ENCODE peak calls at places on chromosomes 16 and 17, in ten cellular contexts. V is SK-N-SH, G is hepatocyte, O is BJ, I is suprapubic skin, R is left ventricle myocardium inferior, L is sigmoid colon, W is heart right ventricle, U is neural progenitor cell, P is tibial nerve. D is an unnamed sample. For H3K27me3, the result is how much of the 10 kb centered on the place peaks cover.

GRCh38 chr16:58280846-58281301 is 14.0 kb downstream of the PRSS54 start:
- DNase-seq in V (no peak), G (no peak), O (no peak), I (no peak), R (no peak), L (no peak), W (no peak), U (no peak), P (no peak), D (no peak)

GRCh38 chr17:21679256-21680146 is 12.8 kb upstream of the KCNJ18 start:
- DNase-seq in V (no peak), G (no peak), O (no peak), I (peak), R (no peak), L (peak), W (no peak), U (no peak), P (no peak), D (no peak)

GRCh38 chr17:10186771-10187425 is 11.5 kb downstream of the GAS7 start:
- DNase-seq in V (no peak), G (no peak), O (no peak), I (no peak), R (no peak), L (no peak), W (no peak), U (no peak), P (no peak), D (no peak)

GRCh38 chr16:15961060-15961511 is 11.7 kb downstream of the ABCC1 start:
- DNase-seq in V (no peak), G (no peak), O (no peak), I (no peak), R (no peak), L (no peak), W (no peak), U (no peak), P (no peak), D (no peak)

GRCh38 chr17:29617125-29617480 is 5.6 kb downstream of the CORO6 start:
- DNase-seq in V (peak), G (peak), O (no peak), I (peak), R (peak), L (peak), W (peak), U (peak), P (peak), D (no peak)

GRCh38 chr16:89350701-89351380 is 133.3 kb downstream of the ZNF778 start:
- DNase-seq in V (no peak), G (no peak), O (no peak), I (no peak), R (no peak), L (no peak), W (no peak), U (no peak), P (no peak), D (peak)

GRCh38 chr16:49458221-49458620 is 84.6 kb downstream of the C16orf78 start:
- DNase-seq in V (no peak), G (no peak), O (no peak), I (peak), R (no peak), L (peak), W (no peak), U (no peak), P (no peak), D (no peak)

GRCh38 chr16:59859606-59860402 is 1125.7 kb upstream of the GOT2 start:
- DNase-seq in V (no peak), G (no peak), O (peak), I (no peak), R (no peak), L (no peak), W (no peak), U (no peak), P (no peak), D (no peak)

GRCh38 chr16:383326-384020 is 1.7 kb upstream of the PGAP6 start:
- DNase-seq in V (no peak), G (peak), O (no peak), I (peak), R (no peak), L (no peak), W (peak), U (peak), P (no peak), D (peak)

GRCh38 chr17:81183807-81184206 is 17.8 kb upstream of the AATK start:
- DNase-seq in V (no peak), G (no peak), O (no peak), I (no peak), R (no peak), L (no peak), W (no peak), U (no peak), P (no peak), D (no peak)

GRCh38 chr17:74210191-74211140 is 2.9 kb upstream of the TTYH2 start:
- DNase-seq in V (peak), G (peak), O (no peak), I (no peak), R (peak), L (peak), W (peak), U (peak), P (peak), D (no peak)

GRCh38 chr17:73522107-73522506 is 122.1 kb downstream of the SDK2 start:
- DNase-seq in V (no peak), G (no peak), O (no peak), I (no peak), R (no peak), L (no peak), W (no peak), U (no peak), P (no peak), D (no peak)

GRCh38 chr16:75385507-75386152 is 47.7 kb downstream of the CFDP1 start:
- DNase-seq in V (peak), G (peak), O (no peak), I (no peak), R (no peak), L (no peak), W (no peak), U (peak), P (peak), D (peak)

GRCh38 chr16:23952128-23953041 is 116.6 kb downstream of the PRKCB start:
- DNase-seq in V (peak), G (peak), O (peak), I (no peak), R (no peak), L (no peak), W (no peak), U (peak), P (peak), D (peak)

GRCh38 chr16:21156767-21157467 is 1.6 kb upstream of the LDAF1 start:
- DNase-seq in V (peak), G (peak), O (no peak), I (no peak), R (no peak), L (peak), W (no peak), U (peak), P (peak), D (peak)

GRCh38 chr17:49918591-49918990 is 50.4 kb upstream of the DLX4 start:
- DNase-seq in V (no peak), G (no peak), O (no peak), I (no peak), R (no peak), L (no peak), W (no peak), U (no peak), P (no peak), D (no peak)

GRCh38 chr16:47028767-47029377 is 55.4 kb upstream of the DNAJA2 start:
- DNase-seq in V (no peak), G (no peak), O (no peak), I (no peak), R (no peak), L (no peak), W (no peak), U (no peak), P (no peak), D (no peak)
- H3K27me3 ChIP-seq in V (under half), G (under half), O (under half), I (under half), R (under half), L (under half), W (under half), U (under half), P (under half), D (under half)

DNA sequence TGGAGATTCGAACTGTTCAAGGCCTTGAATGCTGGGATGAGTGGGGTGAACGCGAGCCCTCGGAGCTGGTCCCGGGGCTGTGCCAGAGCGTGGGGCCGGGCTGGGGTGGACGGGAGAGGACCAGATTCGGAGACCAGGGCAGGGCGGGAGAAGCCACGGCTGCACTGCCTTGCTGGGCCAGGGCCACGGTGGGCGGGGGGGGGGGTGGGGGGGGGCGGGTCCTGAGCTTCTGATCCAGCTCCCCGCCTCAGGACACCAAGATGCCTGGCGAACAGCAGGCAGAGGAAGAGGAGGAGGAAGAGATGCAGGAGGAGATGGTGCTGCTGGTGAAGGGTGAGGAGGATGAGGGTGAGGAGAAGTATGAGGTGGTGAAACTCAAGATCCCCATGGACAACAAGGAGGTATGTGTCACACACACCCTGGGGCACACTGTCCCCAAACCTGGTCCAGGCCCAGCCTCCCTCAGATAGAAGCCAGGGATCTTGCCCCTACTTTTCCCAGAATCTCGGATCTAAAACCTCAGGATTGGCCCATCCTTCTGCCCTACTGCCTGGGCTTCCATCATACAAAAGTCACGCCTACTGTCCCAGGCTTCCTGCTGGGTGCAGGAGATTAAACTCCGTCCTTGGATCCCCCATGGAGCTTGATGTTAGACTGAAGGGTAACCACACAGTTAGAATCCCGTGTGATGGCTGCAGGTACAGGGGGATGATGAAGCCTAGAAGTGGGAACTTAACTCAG is 558 bp downstream of the ZNF771 start:
- DNase-seq in V (no peak), G (no peak), O (no peak), I (no peak), R (no peak), L (no peak), W (no peak), U (peak), P (no peak), D (no peak)
- H3K4me3 ChIP-seq in V (peak), G (peak), O (peak), I (peak), R (peak), L (peak), W (peak), U (peak), P (peak), D (peak)

DNA sequence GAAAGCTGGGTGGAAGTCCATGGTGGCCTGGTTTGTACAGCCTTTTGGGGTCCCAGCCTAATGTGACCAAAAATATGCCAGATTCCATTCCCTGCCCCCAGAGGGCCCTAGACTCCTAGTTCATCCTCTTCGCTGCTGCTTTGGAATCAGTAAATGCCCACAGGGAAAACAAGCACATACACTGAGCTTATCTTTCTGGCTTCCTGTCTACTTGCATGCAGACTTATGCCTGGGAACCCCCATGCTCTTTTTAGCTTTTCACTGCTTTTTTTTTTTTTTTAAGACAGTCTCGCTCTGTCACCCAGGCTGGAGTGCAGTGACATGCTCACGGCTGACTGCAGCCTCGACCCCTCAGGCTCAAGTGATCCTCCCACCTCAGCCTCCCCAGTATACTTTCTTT is 6.2 kb upstream of the CD300LG start:
- DNase-seq in V (peak), G (no peak), O (no peak), I (no peak), R (no peak), L (no peak), W (no peak), U (peak), P (no peak), D (no peak)
- TF ChIP-seq CTCF in V (peak), G (peak), O (no peak), I (no peak), R (peak), L (no peak), W (peak), U (peak), P (no peak), D (no peak)

GRCh38 chr17:68184816-68185436 is 62.9 kb upstream of the AMZ2 start:
- DNase-seq in V (no peak), G (no peak), O (no peak), I (no peak), R (no peak), L (no peak), W (no peak), U (no peak), P (no peak), D (no peak)

GRCh38 chr17:68195667-68196393 is 52.0 kb upstream of the AMZ2 start:
- DNase-seq in V (peak), G (peak), O (no peak), I (peak), R (peak), L (no peak), W (peak), U (peak), P (no peak), D (no peak)

DNA sequence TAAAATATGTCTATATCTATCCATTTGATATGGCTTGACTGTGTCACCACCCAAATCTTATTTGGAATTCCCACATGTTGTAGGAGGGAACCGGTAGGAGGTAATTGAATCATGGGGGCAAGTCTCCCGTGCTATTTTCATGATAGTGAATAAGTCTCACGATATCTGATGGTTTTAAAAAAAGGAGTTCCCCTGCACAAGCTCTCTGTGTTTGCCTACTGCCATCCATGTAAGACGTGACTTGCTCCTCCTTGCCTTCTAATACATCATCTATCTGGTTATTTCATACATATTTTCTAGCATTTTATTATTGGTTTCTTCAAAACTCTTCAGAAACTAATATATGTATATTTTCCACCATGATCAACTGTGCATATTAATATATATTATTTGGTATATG is 57.3 kb upstream of the AMZ2 start:
- DNase-seq in V (no peak), G (no peak), O (no peak), I (no peak), R (no peak), L (no peak), W (no peak), U (no peak), P (no peak), D (no peak)
- H3K27me3 ChIP-seq in V (under half), G (under half), O (under half), I (under half), R (under half), L (under half), W (under half), U (half or more), P (under half), D (under half)

DNA sequence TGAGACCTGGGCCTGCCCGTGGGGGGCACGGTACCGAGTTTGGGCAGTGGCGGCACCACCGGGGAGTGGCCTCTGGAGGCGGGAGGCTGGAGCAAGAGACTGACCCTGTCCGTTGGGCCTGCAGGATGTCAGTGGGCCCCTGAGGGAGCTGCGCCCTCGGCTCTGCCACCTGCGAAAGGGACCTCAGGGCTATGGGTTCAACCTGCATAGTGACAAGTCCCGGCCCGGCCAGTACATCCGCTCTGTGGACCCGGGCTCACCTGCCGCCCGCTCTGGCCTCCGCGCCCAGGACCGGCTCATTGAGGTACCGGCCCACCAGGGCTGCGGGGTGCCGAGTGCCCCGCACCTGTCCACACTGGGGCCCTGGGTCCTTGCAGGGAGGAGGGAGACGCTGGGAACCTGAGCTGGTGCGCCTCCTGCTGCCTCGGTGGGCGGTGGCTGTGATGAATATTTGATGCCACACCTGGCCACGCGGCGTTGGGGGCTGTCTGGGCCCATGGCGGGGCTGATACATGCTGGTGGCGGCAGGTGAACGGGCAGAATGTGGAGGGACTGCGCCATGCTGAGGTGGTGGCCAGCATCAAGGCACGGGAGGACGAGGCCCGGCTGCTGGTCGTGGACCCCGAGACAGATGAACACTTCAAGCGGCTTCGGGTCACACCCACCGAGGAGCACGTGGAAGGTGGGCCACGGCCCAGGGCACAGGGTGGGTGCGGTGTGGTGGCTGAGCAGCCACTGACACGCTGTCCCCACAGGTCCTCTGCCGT is 9.7 kb downstream of the NHERF2 start:
- DNase-seq in V (no peak), G (no peak), O (no peak), I (no peak), R (no peak), L (peak), W (no peak), U (no peak), P (no peak), D (no peak)
- H3K4me3 ChIP-seq in V (no peak), G (no peak), O (peak), I (peak), R (peak), L (peak), W (peak), U (no peak), P (peak), D (no peak)

GRCh38 chr16:1428511-1428910 is 2.4 kb upstream of the PERCC1 start:
- DNase-seq in V (no peak), G (no peak), O (no peak), I (no peak), R (no peak), L (no peak), W (peak), U (peak), P (no peak), D (no peak)
- TF ChIP-seq CTCF in V (peak), G (peak), O (peak), I (peak), R (peak), L (no peak), W (peak), U (peak), P (no peak), D (no peak)

GRCh38 chr16:86515420-86515779 is 5.1 kb downstream of the FOXF1 start:
- DNase-seq in V (no peak), G (no peak), O (no peak), I (no peak), R (no peak), L (peak), W (no peak), U (peak), P (no peak), D (no peak)

GRCh38 chr16:86513471-86514277 is 3.3 kb downstream of the FOXF1 start:
- DNase-seq in V (no peak), G (no peak), O (no peak), I (no peak), R (no peak), L (no peak), W (no peak), U (no peak), P (no peak), D (no peak)

GRCh38 chr16:86516618-86517003 is 6.3 kb downstream of the FOXF1 start:
- DNase-seq in V (no peak), G (no peak), O (no peak), I (no peak), R (no peak), L (peak), W (no peak), U (peak), P (no peak), D (no peak)

GRCh38 chr16:86515780-86516617 is 5.7 kb downstream of the FOXF1 start:
- DNase-seq in V (no peak), G (no peak), O (no peak), I (no peak), R (no peak), L (no peak), W (no peak), U (peak), P (no peak), D (no peak)

DNA sequence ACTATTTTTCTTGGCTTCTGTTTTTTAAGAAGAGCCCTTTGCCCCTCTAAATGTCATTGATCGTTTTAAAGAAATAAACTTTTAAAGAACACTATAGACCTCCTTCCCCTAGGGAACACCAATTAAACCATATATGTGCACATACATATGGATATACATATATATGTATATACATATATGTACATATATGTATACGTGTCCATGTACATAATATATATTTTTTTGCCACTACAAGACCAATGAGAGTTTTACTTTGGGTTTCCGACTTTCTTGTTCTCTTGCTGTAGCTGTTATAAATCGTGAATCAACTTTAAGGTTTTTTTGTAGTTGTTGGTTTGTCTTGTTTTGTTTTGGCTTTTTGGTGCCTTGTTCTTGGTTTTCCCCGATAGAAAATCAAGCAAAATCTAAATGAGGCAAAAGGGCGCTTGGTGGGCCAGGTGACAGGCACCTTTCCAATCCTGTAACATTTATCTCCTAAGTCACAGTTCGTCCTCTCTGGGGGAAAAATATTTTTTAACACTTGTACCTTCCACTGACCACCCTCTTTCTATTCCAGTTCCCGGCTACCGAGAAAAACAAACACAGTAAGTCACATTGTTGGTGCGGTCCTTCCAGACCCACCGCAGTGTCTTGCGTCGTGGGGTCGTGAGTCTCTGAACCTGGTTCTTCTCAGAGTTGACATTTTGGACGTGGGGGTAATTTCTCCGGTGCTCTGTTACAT is 4.5 kb downstream of the FOXF1 start:
- DNase-seq in V (no peak), G (no peak), O (no peak), I (no peak), R (no peak), L (no peak), W (no peak), U (no peak), P (no peak), D (no peak)
- H3K27me3 ChIP-seq in V (half or more), G (half or more), O (under half), I (half or more), R (half or more), L (under half), W (under half), U (half or more), P (under half), D (half or more)